ENCODE peak calls at places on chromosomes 5 and 9, in six cellular contexts. One of them, this sample, is unnamed.

GRCh38 chr5:158758666-158759065 is 341.1 kb downstream of the EBF1 start:
- DNase-seq in glutamatergic neuron: no peak
- DNase-seq in gastrocnemius medialis: no peak
- DNase-seq in AG04450: no peak
- DNase-seq in GM10248: no peak
- DNase-seq in heart right ventricle: no peak
- DNase-seq in this sample: no peak

GRCh38 chr5:33049845-33050244 is 338.7 kb downstream of the NPR3 start:
- DNase-seq in gastrocnemius medialis: no peak
- DNase-seq in heart right ventricle: no peak
- DNase-seq in glutamatergic neuron: no peak
- DNase-seq in AG04450: no peak
- DNase-seq in GM10248: no peak
- DNase-seq in this sample: no peak

GRCh38 chr5:133818031-133818431 is 150.4 kb downstream of the C5orf15 start:
- DNase-seq in GM10248: no peak
- DNase-seq in AG04450: no peak
- DNase-seq in glutamatergic neuron: no peak
- DNase-seq in heart right ventricle: peak
- DNase-seq in gastrocnemius medialis: peak
- DNase-seq in this sample: no peak

GRCh38 chr5:149240354-149240998 is 31.2 kb upstream of the AFAP1L1 start:
- DNase-seq in AG04450: no peak
- DNase-seq in heart right ventricle: peak
- DNase-seq in GM10248: peak
- DNase-seq in glutamatergic neuron: no peak
- DNase-seq in gastrocnemius medialis: no peak
- DNase-seq in this sample: peak

GRCh38 chr5:149125386-149125891 is 15.9 kb upstream of the ABLIM3 start:
- DNase-seq in heart right ventricle: no peak
- DNase-seq in AG04450: no peak
- DNase-seq in gastrocnemius medialis: no peak
- DNase-seq in glutamatergic neuron: peak
- DNase-seq in GM10248: no peak
- DNase-seq in this sample: no peak

GRCh38 chr9:34642679-34643078 is 3.8 kb upstream of the GALT start:
- DNase-seq in gastrocnemius medialis: no peak
- DNase-seq in AG04450: no peak
- DNase-seq in glutamatergic neuron: no peak
- DNase-seq in heart right ventricle: no peak
- DNase-seq in GM10248: no peak
- DNase-seq in this sample: no peak

GRCh38 chr5:116814656-116815055 is 240.0 kb upstream of the SEMA6A start:
- DNase-seq in heart right ventricle: no peak
- DNase-seq in AG04450: no peak
- DNase-seq in glutamatergic neuron: no peak
- DNase-seq in GM10248: no peak
- DNase-seq in gastrocnemius medialis: no peak
- DNase-seq in this sample: no peak

GRCh38 chr9:106953166-106953565 is 90.2 kb downstream of the ZNF462 start:
- DNase-seq in gastrocnemius medialis: peak
- DNase-seq in GM10248: no peak
- DNase-seq in heart right ventricle: no peak
- DNase-seq in AG04450: peak
- DNase-seq in glutamatergic neuron: no peak
- DNase-seq in this sample: no peak

GRCh38 chr9:29297592-29297991 is 1724.3 kb upstream of the C9orf72 start:
- DNase-seq in glutamatergic neuron: no peak
- DNase-seq in GM10248: no peak
- DNase-seq in heart right ventricle: no peak
- DNase-seq in AG04450: no peak
- DNase-seq in gastrocnemius medialis: no peak
- DNase-seq in this sample: no peak

GRCh38 chr5:66472010-66472409 is 124.2 kb upstream of the MAST4 start:
- DNase-seq in gastrocnemius medialis: no peak
- DNase-seq in glutamatergic neuron: no peak
- DNase-seq in GM10248: no peak
- DNase-seq in heart right ventricle: no peak
- DNase-seq in AG04450: no peak
- DNase-seq in this sample: no peak

GRCh38 chr9:129889936-129890717 is 54.9 kb downstream of the USP20 start:
- DNase-seq in glutamatergic neuron: peak
- DNase-seq in AG04450: no peak
- DNase-seq in GM10248: peak
- DNase-seq in heart right ventricle: no peak
- DNase-seq in gastrocnemius medialis: no peak
- DNase-seq in this sample: peak

GRCh38 chr9:35566417-35566816 is 38.6 kb upstream of the TESK1 start:
- DNase-seq in AG04450: no peak
- DNase-seq in heart right ventricle: no peak
- DNase-seq in glutamatergic neuron: no peak
- DNase-seq in gastrocnemius medialis: peak
- DNase-seq in GM10248: no peak
- DNase-seq in this sample: no peak

GRCh38 chr9:114028646-114029045 is 49.5 kb downstream of the AMBP start:
- DNase-seq in heart right ventricle: no peak
- DNase-seq in gastrocnemius medialis: no peak
- DNase-seq in GM10248: peak
- DNase-seq in glutamatergic neuron: no peak
- DNase-seq in AG04450: no peak
- DNase-seq in this sample: no peak

GRCh38 chr9:20041717-20042116 is 252.9 kb upstream of the SLC24A2 start:
- DNase-seq in gastrocnemius medialis: no peak
- DNase-seq in AG04450: no peak
- DNase-seq in heart right ventricle: peak
- DNase-seq in GM10248: no peak
- DNase-seq in glutamatergic neuron: no peak
- DNase-seq in this sample: no peak

GRCh38 chr9:17636359-17636758 is 57.5 kb downstream of the SH3GL2 start:
- DNase-seq in heart right ventricle: no peak
- DNase-seq in GM10248: no peak
- DNase-seq in gastrocnemius medialis: no peak
- DNase-seq in glutamatergic neuron: no peak
- DNase-seq in AG04450: no peak
- DNase-seq in this sample: no peak

GRCh38 chr9:85600675-85601263 is 141.0 kb downstream of the AGTPBP1 start:
- DNase-seq in heart right ventricle: no peak
- DNase-seq in gastrocnemius medialis: peak
- DNase-seq in GM10248: no peak
- DNase-seq in AG04450: no peak
- DNase-seq in glutamatergic neuron: peak
- DNase-seq in this sample: no peak

GRCh38 chr9:108282872-108283271 is 572.9 kb downstream of the ACTL7B start:
- DNase-seq in AG04450: no peak
- DNase-seq in heart right ventricle: no peak
- DNase-seq in glutamatergic neuron: no peak
- DNase-seq in GM10248: no peak
- DNase-seq in gastrocnemius medialis: no peak
- DNase-seq in this sample: no peak

GRCh38 chr5:170296036-170296934 is 1.3 kb downstream of the LCP2 start:
- DNase-seq in glutamatergic neuron: no peak
- DNase-seq in gastrocnemius medialis: no peak
- DNase-seq in GM10248: no peak
- DNase-seq in AG04450: no peak
- DNase-seq in heart right ventricle: no peak
- DNase-seq in this sample: no peak

GRCh38 chr5:91101777-91102379 is 281.2 kb downstream of the ARRDC3 start:
- DNase-seq in GM10248: peak
- DNase-seq in heart right ventricle: peak
- DNase-seq in AG04450: peak
- DNase-seq in glutamatergic neuron: peak
- DNase-seq in gastrocnemius medialis: peak
- DNase-seq in this sample: peak

GRCh38 chr9:127525426-127526188 is 74.3 kb downstream of the LRSAM1 start:
- DNase-seq in heart right ventricle: no peak
- DNase-seq in GM10248: no peak
- DNase-seq in gastrocnemius medialis: no peak
- DNase-seq in glutamatergic neuron: no peak
- DNase-seq in AG04450: no peak
- DNase-seq in this sample: no peak

GRCh38 chr9:93197670-93198069 is 13.7 kb downstream of the WNK2 start:
- DNase-seq in gastrocnemius medialis: no peak
- DNase-seq in glutamatergic neuron: peak
- DNase-seq in heart right ventricle: no peak
- DNase-seq in GM10248: no peak
- DNase-seq in AG04450: no peak
- DNase-seq in this sample: no peak

GRCh38 chr9:97406620-97407177 is 5.2 kb upstream of the TDRD7 start:
- DNase-seq in glutamatergic neuron: no peak
- DNase-seq in heart right ventricle: no peak
- DNase-seq in GM10248: no peak
- DNase-seq in gastrocnemius medialis: no peak
- DNase-seq in AG04450: no peak
- DNase-seq in this sample: no peak

GRCh38 chr9:137078701-137079400 is 1.5 kb downstream of the UAP1L1 start:
- DNase-seq in glutamatergic neuron: no peak
- DNase-seq in AG04450: no peak
- DNase-seq in heart right ventricle: no peak
- DNase-seq in GM10248: no peak
- DNase-seq in gastrocnemius medialis: no peak
- DNase-seq in this sample: no peak

GRCh38 chr9:117278020-117278419 is 136.8 kb downstream of the ASTN2 start:
- DNase-seq in GM10248: no peak
- DNase-seq in heart right ventricle: no peak
- DNase-seq in glutamatergic neuron: no peak
- DNase-seq in AG04450: no peak
- DNase-seq in gastrocnemius medialis: no peak
- DNase-seq in this sample: no peak

GRCh38 chr5:156475831-156476551 is 149.0 kb downstream of the SGCD start:
- DNase-seq in heart right ventricle: no peak
- DNase-seq in glutamatergic neuron: no peak
- DNase-seq in gastrocnemius medialis: peak
- DNase-seq in AG04450: peak
- DNase-seq in GM10248: no peak
- DNase-seq in this sample: no peak

GRCh38 chr5:159533197-159533596 is 202.9 kb upstream of the IL12B start:
- DNase-seq in glutamatergic neuron: no peak
- DNase-seq in AG04450: peak
- DNase-seq in GM10248: no peak
- DNase-seq in gastrocnemius medialis: no peak
- DNase-seq in heart right ventricle: no peak
- DNase-seq in this sample: no peak

GRCh38 chr5:39266442-39266841 is 47.1 kb upstream of the FYB1 start:
- DNase-seq in AG04450: no peak
- DNase-seq in GM10248: no peak
- DNase-seq in gastrocnemius medialis: no peak
- DNase-seq in heart right ventricle: no peak
- DNase-seq in glutamatergic neuron: no peak
- DNase-seq in this sample: no peak

DNA sequence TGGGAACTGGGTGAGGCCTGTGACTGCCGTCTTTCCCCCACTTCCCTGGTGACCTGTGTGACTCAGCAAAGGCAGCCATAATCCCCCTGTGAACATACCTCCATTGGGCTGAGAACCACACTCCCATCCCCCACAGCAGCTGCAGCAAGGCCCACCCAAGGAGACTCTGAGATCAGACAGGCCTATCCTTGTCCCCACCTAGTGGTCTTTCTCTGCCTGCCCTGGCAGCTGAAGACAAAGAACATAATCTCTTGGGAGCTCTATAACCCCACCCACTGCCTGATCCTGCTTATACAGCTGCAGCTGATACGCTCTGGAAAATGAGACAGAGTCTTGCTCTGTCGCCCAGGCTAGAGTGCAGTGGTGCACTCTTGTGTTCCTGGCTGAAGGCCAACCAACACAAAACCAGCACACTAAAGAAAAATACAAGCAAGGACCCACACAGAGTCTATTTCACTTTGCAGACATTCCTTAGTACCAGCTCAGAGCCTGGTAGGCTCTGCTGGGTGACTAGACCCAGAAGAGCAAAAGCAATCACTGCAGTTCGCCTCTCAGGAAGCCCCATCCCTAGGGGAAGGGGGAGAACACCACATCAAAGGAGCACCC is 106.7 kb downstream of the MCTP1 start:
- DNase-seq in heart right ventricle: no peak
- DNase-seq in AG04450: no peak
- DNase-seq in gastrocnemius medialis: no peak
- DNase-seq in GM10248: no peak
- DNase-seq in glutamatergic neuron: peak
- DNase-seq in this sample: no peak
- TF ChIP-seq CTCF in heart right ventricle: no peak
- TF ChIP-seq CTCF in AG04450: peak
- TF ChIP-seq CTCF in gastrocnemius medialis: no peak
- TF ChIP-seq CTCF in GM10248: no peak
- TF ChIP-seq CTCF in glutamatergic neuron: peak
- TF ChIP-seq CTCF in this sample: no peak

DNA sequence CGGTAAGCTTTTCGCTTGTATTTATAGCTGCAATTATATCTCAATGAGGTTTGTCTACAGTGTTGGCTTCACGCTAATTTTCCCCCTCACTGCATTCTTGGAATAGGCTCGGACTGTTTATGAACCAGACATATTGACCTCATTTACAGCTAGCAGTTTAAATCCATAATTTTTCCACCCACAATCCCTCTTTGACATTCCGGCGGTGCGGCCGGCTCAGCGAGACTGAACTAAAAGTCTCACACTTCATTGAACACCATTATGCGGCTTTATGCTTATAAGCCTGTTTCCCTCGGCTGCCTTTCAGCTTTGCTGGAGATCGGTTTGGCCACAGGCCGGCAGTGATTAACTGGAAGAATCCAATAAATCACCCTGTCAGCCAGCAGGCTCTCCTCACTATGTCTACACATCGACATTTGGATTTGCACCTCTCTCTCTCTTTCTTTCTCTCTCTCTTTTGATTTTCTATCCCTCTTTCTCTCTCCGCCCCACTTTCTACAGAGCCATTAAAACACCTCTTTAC is 315.0 kb upstream of the TLE4 start:
- DNase-seq in heart right ventricle: no peak
- DNase-seq in AG04450: no peak
- DNase-seq in glutamatergic neuron: peak
- DNase-seq in gastrocnemius medialis: no peak
- DNase-seq in GM10248: no peak
- DNase-seq in this sample: no peak
- TF ChIP-seq CTCF in heart right ventricle: no peak
- TF ChIP-seq CTCF in AG04450: no peak
- TF ChIP-seq CTCF in glutamatergic neuron: no peak
- TF ChIP-seq CTCF in gastrocnemius medialis: no peak
- TF ChIP-seq CTCF in GM10248: no peak
- TF ChIP-seq CTCF in this sample: no peak

GRCh38 chr5:10825897-10826644 is 65.0 kb upstream of the DAP start:
- DNase-seq in glutamatergic neuron: no peak
- DNase-seq in AG04450: no peak
- DNase-seq in GM10248: peak
- DNase-seq in gastrocnemius medialis: no peak
- DNase-seq in heart right ventricle: no peak
- DNase-seq in this sample: no peak
- TF ChIP-seq CTCF in glutamatergic neuron: no peak
- TF ChIP-seq CTCF in AG04450: no peak
- TF ChIP-seq CTCF in GM10248: peak
- TF ChIP-seq CTCF in gastrocnemius medialis: no peak
- TF ChIP-seq CTCF in heart right ventricle: no peak
- TF ChIP-seq CTCF in this sample: peak

DNA sequence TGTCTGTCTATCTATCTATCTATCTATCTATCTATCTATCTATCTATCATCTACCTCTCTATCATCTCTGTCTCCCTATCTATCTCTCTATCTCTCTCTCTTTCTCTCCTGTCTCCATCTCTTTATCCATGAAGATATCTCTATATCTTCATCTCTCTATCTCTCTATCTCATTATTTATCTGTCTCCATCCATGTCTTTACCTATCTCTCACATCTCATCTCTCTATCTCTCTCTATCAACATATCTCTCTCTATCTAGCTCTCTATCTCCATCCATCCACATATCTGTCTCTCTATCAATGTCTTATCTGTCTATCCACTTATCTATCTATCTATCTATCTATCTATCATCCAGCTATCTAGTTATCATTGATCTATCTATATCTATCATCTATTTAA is 292.1 kb upstream of the IRX2 start:
- DNase-seq in glutamatergic neuron: no peak
- DNase-seq in heart right ventricle: no peak
- DNase-seq in gastrocnemius medialis: no peak
- DNase-seq in AG04450: no peak
- DNase-seq in GM10248: no peak
- DNase-seq in this sample: no peak
- TF ChIP-seq CTCF in glutamatergic neuron: no peak
- TF ChIP-seq CTCF in heart right ventricle: no peak
- TF ChIP-seq CTCF in gastrocnemius medialis: no peak
- TF ChIP-seq CTCF in AG04450: no peak
- TF ChIP-seq CTCF in GM10248: no peak
- TF ChIP-seq CTCF in this sample: no peak

This sample was measured in GM13977.